ENCODE peak calls at places on chromosomes 4 and X, in five cellular contexts. One of them, this sample, is unnamed.

GRCh38 chr4:174763454-174764104 is 65.5 kb downstream of the GLRA3 start:
- DNase-seq in stimulated activated CD8-positive, alpha-beta memory T cell treated with anti-CD3 and anti-CD28 coated beads, Interleukin-12 subunit alpha, Interleukin-12 subunit beta, amount 100 ng/mL, for 4 hours: no peak
- DNase-seq in GM23248: peak; percentile 10
- DNase-seq in activated CD8-positive, alpha-beta T cell treated with anti-CD3 and anti-CD28 coated beads, Interleukin-2, amount 10 ng/mL, durations not matched to agents 7 days and 5 days: no peak
- DNase-seq in sciatic nerve: no peak
- DNase-seq in this sample: no peak

GRCh38 chr4:11503166-11503565 is 74.5 kb upstream of the HS3ST1 start:
- DNase-seq in stimulated activated CD8-positive, alpha-beta memory T cell treated with anti-CD3 and anti-CD28 coated beads, Interleukin-12 subunit alpha, Interleukin-12 subunit beta, amount 100 ng/mL, for 4 hours: no peak
- DNase-seq in activated CD8-positive, alpha-beta T cell treated with anti-CD3 and anti-CD28 coated beads, Interleukin-2, amount 10 ng/mL, durations not matched to agents 7 days and 5 days: no peak
- DNase-seq in GM23248: no peak
- DNase-seq in sciatic nerve: no peak
- DNase-seq in this sample: no peak

GRCh38 chr4:145736241-145736831 is 56.4 kb downstream of the C4orf51 start:
- DNase-seq in GM23248: peak; percentile 42
- DNase-seq in stimulated activated CD8-positive, alpha-beta memory T cell treated with anti-CD3 and anti-CD28 coated beads, Interleukin-12 subunit alpha, Interleukin-12 subunit beta, amount 100 ng/mL, for 4 hours: no peak
- DNase-seq in activated CD8-positive, alpha-beta T cell treated with anti-CD3 and anti-CD28 coated beads, Interleukin-2, amount 10 ng/mL, durations not matched to agents 7 days and 5 days: no peak
- DNase-seq in sciatic nerve: peak; percentile 67
- DNase-seq in this sample: no peak

GRCh38 chr4:47913858-47914218 is 545 bp downstream of the NFXL1 start:
- DNase-seq in activated CD8-positive, alpha-beta T cell treated with anti-CD3 and anti-CD28 coated beads, Interleukin-2, amount 10 ng/mL, durations not matched to agents 7 days and 5 days: peak; percentile 50
- DNase-seq in stimulated activated CD8-positive, alpha-beta memory T cell treated with anti-CD3 and anti-CD28 coated beads, Interleukin-12 subunit alpha, Interleukin-12 subunit beta, amount 100 ng/mL, for 4 hours: peak; percentile 8
- DNase-seq in sciatic nerve: peak; percentile 72
- DNase-seq in GM23248: peak; percentile 45
- DNase-seq in this sample: peak; percentile 49

GRCh38 chr4:142264961-142265360 is 581.1 kb downstream of the INPP4B start:
- DNase-seq in GM23248: peak; percentile 75
- DNase-seq in sciatic nerve: no peak
- DNase-seq in activated CD8-positive, alpha-beta T cell treated with anti-CD3 and anti-CD28 coated beads, Interleukin-2, amount 10 ng/mL, durations not matched to agents 7 days and 5 days: no peak
- DNase-seq in stimulated activated CD8-positive, alpha-beta memory T cell treated with anti-CD3 and anti-CD28 coated beads, Interleukin-12 subunit alpha, Interleukin-12 subunit beta, amount 100 ng/mL, for 4 hours: no peak
- DNase-seq in this sample: no peak

GRCh38 chr4:108851346-108851745 is 88.5 kb upstream of the ETNPPL start:
- DNase-seq in sciatic nerve: no peak
- DNase-seq in GM23248: peak; percentile 60
- DNase-seq in stimulated activated CD8-positive, alpha-beta memory T cell treated with anti-CD3 and anti-CD28 coated beads, Interleukin-12 subunit alpha, Interleukin-12 subunit beta, amount 100 ng/mL, for 4 hours: no peak
- DNase-seq in activated CD8-positive, alpha-beta T cell treated with anti-CD3 and anti-CD28 coated beads, Interleukin-2, amount 10 ng/mL, durations not matched to agents 7 days and 5 days: no peak
- DNase-seq in this sample: no peak

GRCh38 chr4:169201144-169202124 is 69.3 kb downstream of the SH3RF1 start:
- DNase-seq in activated CD8-positive, alpha-beta T cell treated with anti-CD3 and anti-CD28 coated beads, Interleukin-2, amount 10 ng/mL, durations not matched to agents 7 days and 5 days: no peak
- DNase-seq in sciatic nerve: no peak
- DNase-seq in stimulated activated CD8-positive, alpha-beta memory T cell treated with anti-CD3 and anti-CD28 coated beads, Interleukin-12 subunit alpha, Interleukin-12 subunit beta, amount 100 ng/mL, for 4 hours: no peak
- DNase-seq in GM23248: peak; percentile 60
- DNase-seq in this sample: no peak

GRCh38 chrX:153781428-153782047 is 697 bp downstream of the SRPK3 start:
- DNase-seq in GM23248: peak; percentile 31
- DNase-seq in activated CD8-positive, alpha-beta T cell treated with anti-CD3 and anti-CD28 coated beads, Interleukin-2, amount 10 ng/mL, durations not matched to agents 7 days and 5 days: no peak
- DNase-seq in sciatic nerve: no peak
- DNase-seq in stimulated activated CD8-positive, alpha-beta memory T cell treated with anti-CD3 and anti-CD28 coated beads, Interleukin-12 subunit alpha, Interleukin-12 subunit beta, amount 100 ng/mL, for 4 hours: no peak
- DNase-seq in this sample: no peak

GRCh38 chrX:1925053-1925481 is 310.2 kb downstream of the ASMT start:
- DNase-seq in GM23248: no peak
- DNase-seq in activated CD8-positive, alpha-beta T cell treated with anti-CD3 and anti-CD28 coated beads, Interleukin-2, amount 10 ng/mL, durations not matched to agents 7 days and 5 days: no peak
- DNase-seq in stimulated activated CD8-positive, alpha-beta memory T cell treated with anti-CD3 and anti-CD28 coated beads, Interleukin-12 subunit alpha, Interleukin-12 subunit beta, amount 100 ng/mL, for 4 hours: no peak
- DNase-seq in sciatic nerve: no peak
- DNase-seq in this sample: peak; percentile 12

GRCh38 chrX:2483398-2483797 is 17.4 kb downstream of the DHRSX start:
- DNase-seq in stimulated activated CD8-positive, alpha-beta memory T cell treated with anti-CD3 and anti-CD28 coated beads, Interleukin-12 subunit alpha, Interleukin-12 subunit beta, amount 100 ng/mL, for 4 hours: no peak
- DNase-seq in GM23248: no peak
- DNase-seq in activated CD8-positive, alpha-beta T cell treated with anti-CD3 and anti-CD28 coated beads, Interleukin-2, amount 10 ng/mL, durations not matched to agents 7 days and 5 days: no peak
- DNase-seq in sciatic nerve: no peak
- DNase-seq in this sample: no peak

GRCh38 chr4:89496851-89497250 is 189.3 kb upstream of the GPRIN3 start:
- DNase-seq in GM23248: peak; percentile 19
- DNase-seq in activated CD8-positive, alpha-beta T cell treated with anti-CD3 and anti-CD28 coated beads, Interleukin-2, amount 10 ng/mL, durations not matched to agents 7 days and 5 days: no peak
- DNase-seq in sciatic nerve: no peak
- DNase-seq in stimulated activated CD8-positive, alpha-beta memory T cell treated with anti-CD3 and anti-CD28 coated beads, Interleukin-12 subunit alpha, Interleukin-12 subunit beta, amount 100 ng/mL, for 4 hours: no peak
- DNase-seq in this sample: no peak

GRCh38 chr4:79241846-79242245 is 84.0 kb downstream of the NAA11 start:
- DNase-seq in sciatic nerve: no peak
- DNase-seq in activated CD8-positive, alpha-beta T cell treated with anti-CD3 and anti-CD28 coated beads, Interleukin-2, amount 10 ng/mL, durations not matched to agents 7 days and 5 days: no peak
- DNase-seq in GM23248: peak; percentile 64
- DNase-seq in stimulated activated CD8-positive, alpha-beta memory T cell treated with anti-CD3 and anti-CD28 coated beads, Interleukin-12 subunit alpha, Interleukin-12 subunit beta, amount 100 ng/mL, for 4 hours: no peak
- DNase-seq in this sample: no peak

GRCh38 chr4:184807261-184807660 is 18.5 kb downstream of the ACSL1 start:
- DNase-seq in activated CD8-positive, alpha-beta T cell treated with anti-CD3 and anti-CD28 coated beads, Interleukin-2, amount 10 ng/mL, durations not matched to agents 7 days and 5 days: no peak
- DNase-seq in sciatic nerve: no peak
- DNase-seq in GM23248: no peak
- DNase-seq in stimulated activated CD8-positive, alpha-beta memory T cell treated with anti-CD3 and anti-CD28 coated beads, Interleukin-12 subunit alpha, Interleukin-12 subunit beta, amount 100 ng/mL, for 4 hours: no peak
- DNase-seq in this sample: no peak

GRCh38 chrX:155056877-155057792 is 13.8 kb downstream of the CMC4 start:
- DNase-seq in sciatic nerve: peak; percentile 71
- DNase-seq in stimulated activated CD8-positive, alpha-beta memory T cell treated with anti-CD3 and anti-CD28 coated beads, Interleukin-12 subunit alpha, Interleukin-12 subunit beta, amount 100 ng/mL, for 4 hours: peak; percentile 11
- DNase-seq in activated CD8-positive, alpha-beta T cell treated with anti-CD3 and anti-CD28 coated beads, Interleukin-2, amount 10 ng/mL, durations not matched to agents 7 days and 5 days: peak; percentile 62
- DNase-seq in GM23248: peak; percentile 71
- DNase-seq in this sample: peak; percentile 57

GRCh38 chrX:132022863-132023116 is 312 bp upstream of the STK26 start:
- DNase-seq in GM23248: no peak
- DNase-seq in activated CD8-positive, alpha-beta T cell treated with anti-CD3 and anti-CD28 coated beads, Interleukin-2, amount 10 ng/mL, durations not matched to agents 7 days and 5 days: no peak
- DNase-seq in sciatic nerve: no peak
- DNase-seq in stimulated activated CD8-positive, alpha-beta memory T cell treated with anti-CD3 and anti-CD28 coated beads, Interleukin-12 subunit alpha, Interleukin-12 subunit beta, amount 100 ng/mL, for 4 hours: no peak
- DNase-seq in this sample: no peak